ENCODE peak calls at places on chromosomes 7 and 10, in six cellular contexts. O, E, T, M, P and R are unnamed samples.

GRCh38 chr10:37675449-37675848 is 182.0 kb downstream of the ZNF248 start:
- DNase-seq in O (no peak), E (no peak), T (no peak), M (no peak), P (no peak), R (no peak)

GRCh38 chr7:30563326-30563942 is 31.2 kb upstream of the GARS1 start:
- DNase-seq in O (no peak), E (no peak), T (no peak), M (no peak), P (no peak), R (no peak)

GRCh38 chr7:141468341-141468740 is 82.9 kb upstream of the AGK start:
- DNase-seq in O (no peak), E (no peak), T (no peak), M (no peak), P (no peak), R (no peak)

GRCh38 chr7:222716-223041 is 30.3 kb downstream of the FAM20C start:
- DNase-seq in O (no peak), E (no peak), T (no peak), M (no peak), P (no peak), R (no peak)

GRCh38 chr7:6489612-6490011 is 41.9 kb upstream of the DAGLB start:
- DNase-seq in O (peak), E (no peak), T (no peak), M (no peak), P (no peak), R (no peak)

GRCh38 chr7:103821105-103821504 is 168.4 kb downstream of the RELN start:
- DNase-seq in O (no peak), E (no peak), T (no peak), M (no peak), P (no peak), R (no peak)

GRCh38 chr10:102645388-102645740 is 1.1 kb downstream of the TRIM8 start:
- DNase-seq in O (peak), E (peak), T (peak), M (no peak), P (peak), R (no peak)

GRCh38 chr10:31864834-31865518 is 63.7 kb downstream of the ARHGAP12 start:
- DNase-seq in O (peak), E (no peak), T (no peak), M (no peak), P (no peak), R (no peak)

GRCh38 chr10:19815478-19816419 is 483 bp upstream of the PLXDC2 start:
- DNase-seq in O (peak), E (peak), T (peak), M (peak), P (peak), R (peak)

GRCh38 chr7:47525066-47525623 is 56.8 kb downstream of the TNS3 start:
- DNase-seq in O (no peak), E (no peak), T (no peak), M (no peak), P (no peak), R (no peak)

GRCh38 chr10:29210469-29210868 is 78.4 kb upstream of the LYZL1 start:
- DNase-seq in O (no peak), E (no peak), T (no peak), M (no peak), P (no peak), R (no peak)

GRCh38 chr10:96541921-96542320 is 28.2 kb upstream of the TLL2 start:
- DNase-seq in O (no peak), E (no peak), T (no peak), M (no peak), P (no peak), R (no peak)

GRCh38 chr7:81173766-81174281 is 255.0 kb upstream of the SEMA3C start:
- DNase-seq in O (peak), E (no peak), T (no peak), M (no peak), P (no peak), R (no peak)

GRCh38 chr7:153276394-153276793 is 516.8 kb downstream of the ACTR3B start:
- DNase-seq in O (no peak), E (no peak), T (no peak), M (no peak), P (no peak), R (no peak)

GRCh38 chr7:95549818-95550529 is 46.3 kb downstream of the PDK4 start:
- DNase-seq in O (peak), E (peak), T (no peak), M (no peak), P (peak), R (no peak)

GRCh38 chr7:95547356-95547755 is 49.0 kb downstream of the PDK4 start:
- DNase-seq in O (no peak), E (no peak), T (no peak), M (no peak), P (no peak), R (no peak)

GRCh38 chr7:95553939-95554338 is 42.4 kb downstream of the PDK4 start:
- DNase-seq in O (no peak), E (no peak), T (no peak), M (no peak), P (no peak), R (no peak)

GRCh38 chr7:95547949-95548348 is 48.4 kb downstream of the PDK4 start:
- DNase-seq in O (no peak), E (no peak), T (no peak), M (no peak), P (no peak), R (no peak)

GRCh38 chr7:95550546-95550945 is 45.8 kb downstream of the PDK4 start:
- DNase-seq in O (no peak), E (no peak), T (no peak), M (no peak), P (no peak), R (no peak)
- TF ChIP-seq CTCF in O (no peak), E (no peak), T (no peak), M (no peak), P (no peak), R (no peak)

DNA sequence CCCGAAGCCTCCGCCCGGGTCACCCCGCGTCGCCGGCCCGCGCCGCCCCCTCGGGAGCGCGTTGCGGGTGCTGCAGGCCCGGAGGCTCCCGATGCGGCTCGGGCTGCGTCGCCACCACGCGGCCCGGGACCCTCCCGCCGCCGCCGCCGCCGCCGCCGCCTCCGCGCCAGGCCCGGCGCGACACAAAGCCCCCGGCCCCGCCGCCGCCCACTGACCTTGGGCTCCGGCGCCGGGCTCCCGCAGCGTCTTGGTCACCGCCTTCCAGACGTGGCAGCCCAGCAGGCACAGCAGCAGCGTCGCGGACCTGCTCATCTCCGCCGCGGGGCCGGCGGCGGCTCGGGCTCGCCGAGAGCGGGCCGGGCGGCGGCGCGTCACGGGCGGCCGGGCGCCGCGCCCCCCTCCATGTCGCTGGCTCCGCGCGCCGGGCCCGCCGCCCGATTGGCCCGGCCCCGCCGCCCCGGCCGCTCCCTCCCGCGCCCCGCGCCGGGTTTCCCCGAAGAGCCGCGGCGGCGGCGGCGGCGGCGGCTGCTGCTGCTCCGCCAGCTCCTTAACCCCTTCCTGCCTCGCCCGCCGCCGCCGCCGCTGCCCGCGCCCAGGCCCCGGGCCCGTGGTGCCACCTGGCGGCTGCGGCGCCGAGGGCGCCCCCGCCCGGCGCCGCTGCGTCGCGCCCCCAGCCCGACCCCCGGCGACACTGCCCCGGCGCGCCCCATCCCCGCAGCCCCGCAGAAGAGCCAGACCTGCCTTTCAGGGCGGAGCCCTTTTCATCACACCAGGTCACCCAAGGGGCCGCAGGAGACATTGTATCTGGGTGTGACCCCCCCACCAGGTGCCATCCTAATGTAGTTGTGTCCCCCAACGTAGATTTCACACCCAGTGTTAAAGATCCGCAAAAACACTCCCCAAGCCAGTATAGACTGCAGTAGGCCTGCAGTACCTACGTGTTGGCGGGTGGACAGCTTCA is at the start of gene FAM171A1:
- DNase-seq in O (peak), E (peak), T (peak), M (peak), P (peak), R (peak)
- TF ChIP-seq CTCF in O (peak), E (no peak), T (no peak), M (no peak), P (peak), R (peak)

DNA sequence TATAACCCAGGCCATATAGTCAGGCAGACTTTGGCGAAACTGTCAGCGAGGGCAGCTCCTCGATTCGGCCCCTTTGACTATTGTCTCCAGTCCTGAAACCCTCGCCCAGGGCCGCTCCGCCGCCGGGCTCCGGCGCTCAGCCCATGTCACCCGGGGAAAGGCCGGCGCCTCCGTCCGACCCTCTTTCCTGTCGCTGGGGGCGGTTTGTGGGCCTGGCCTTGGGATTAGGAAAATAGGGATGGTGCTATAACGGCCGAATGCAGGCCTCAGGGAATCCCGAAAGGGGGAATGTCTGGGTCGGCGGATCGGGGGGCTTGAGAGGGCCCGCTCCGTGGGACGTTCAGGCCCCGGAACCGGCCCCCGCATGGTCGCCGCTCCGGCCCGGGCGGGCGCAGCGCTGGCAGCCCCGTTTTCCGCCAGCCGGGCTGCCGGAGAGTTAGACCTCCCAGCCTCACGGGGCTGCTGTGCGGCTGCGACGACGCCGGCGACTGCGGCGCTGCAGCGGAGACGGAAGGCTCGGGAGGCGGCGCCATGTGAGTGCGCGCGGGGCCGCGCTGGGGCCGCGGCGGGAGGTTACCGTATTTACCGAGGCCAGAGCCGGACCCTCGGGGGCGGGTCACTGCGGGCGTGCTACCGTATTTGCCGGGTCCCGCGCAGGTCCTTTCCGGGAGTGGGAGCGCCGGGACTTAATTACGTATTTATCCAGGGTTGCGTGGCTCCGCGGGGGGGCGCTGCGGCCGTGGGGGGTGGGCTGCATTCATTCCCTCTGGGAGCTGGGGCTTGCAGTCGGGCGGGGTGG is 25.9 kb downstream of the ZNF775 start:
- DNase-seq in O (peak), E (peak), T (peak), M (peak), P (peak), R (peak)
- TF ChIP-seq CTCF in O (peak), E (no peak), T (peak), M (peak), P (no peak), R (peak)

GRCh38 chr10:127715249-127715648 is 21.7 kb upstream of the FOXI2 start:
- DNase-seq in O (no peak), E (no peak), T (no peak), M (no peak), P (no peak), R (no peak)

GRCh38 chr10:127720142-127720541 is 16.8 kb upstream of the FOXI2 start:
- DNase-seq in O (no peak), E (no peak), T (no peak), M (no peak), P (no peak), R (no peak)

GRCh38 chr10:127715782-127716378 is 21.1 kb upstream of the FOXI2 start:
- DNase-seq in O (peak), E (no peak), T (no peak), M (no peak), P (no peak), R (peak)

DNA sequence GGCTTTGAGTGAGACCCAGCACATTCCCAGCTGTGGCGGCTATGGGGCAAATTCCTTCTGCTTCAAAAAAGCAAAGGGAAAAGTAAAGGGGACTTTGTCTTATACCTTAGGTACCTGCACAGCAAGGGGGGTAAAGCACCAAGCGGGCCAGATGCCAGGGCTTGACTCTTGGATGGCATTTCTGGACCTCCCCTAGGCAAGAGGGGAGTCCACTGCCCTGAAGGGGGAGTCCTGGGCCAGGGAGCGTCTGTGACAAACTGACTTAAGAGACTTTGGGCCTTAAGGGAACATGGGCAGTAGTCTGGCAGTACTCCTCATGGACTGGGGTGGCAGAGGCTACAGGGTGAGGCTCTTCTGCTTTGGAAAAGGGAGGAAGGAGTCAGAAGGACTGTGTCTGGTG is 16.1 kb upstream of the FOXI2 start:
- DNase-seq in O (no peak), E (no peak), T (no peak), M (no peak), P (no peak), R (no peak)
- TF ChIP-seq CTCF in O (no peak), E (no peak), T (no peak), M (no peak), P (no peak), R (no peak)

GRCh38 chr10:71978476-71978875 is 14.3 kb downstream of the CHST3 start:
- DNase-seq in O (no peak), E (no peak), T (no peak), M (no peak), P (no peak), R (no peak)
- TF ChIP-seq CTCF in O (no peak), E (no peak), T (no peak), M (no peak), P (no peak), R (no peak)

DNA sequence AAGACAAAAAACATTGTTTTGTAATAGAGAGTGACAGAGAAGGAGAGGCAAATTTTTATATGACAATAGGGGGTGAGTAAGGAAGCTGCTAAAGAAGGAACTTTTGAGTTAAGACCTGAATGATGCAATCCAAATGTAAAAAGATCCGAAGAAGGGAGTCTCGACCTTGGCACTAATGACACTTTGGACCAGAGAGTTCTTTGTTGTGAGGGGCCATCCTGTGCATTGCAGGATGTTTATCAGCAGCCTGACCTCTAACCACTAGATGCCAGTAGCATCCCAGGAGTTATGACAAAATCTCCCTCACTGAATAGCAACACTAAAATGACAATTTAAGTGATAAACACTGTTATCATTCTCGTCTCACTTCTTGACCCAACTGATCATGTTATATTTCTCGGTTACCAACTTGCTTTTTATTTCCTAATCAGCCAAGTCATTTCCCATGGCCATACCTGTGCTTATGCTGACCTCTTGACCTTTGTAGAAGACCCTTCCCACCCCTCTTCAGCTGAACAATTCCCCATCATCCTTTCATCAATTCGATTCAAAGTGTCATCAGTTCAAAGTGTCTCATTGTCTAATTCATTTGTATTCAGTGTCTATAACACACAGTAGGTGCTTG is 30.0 kb downstream of the DGKI start:
- DNase-seq in O (peak), E (no peak), T (no peak), M (no peak), P (no peak), R (no peak)
- TF ChIP-seq CTCF in O (peak), E (no peak), T (no peak), M (no peak), P (no peak), R (peak)

GRCh38 chr10:44370731-44371248 is 14.1 kb downstream of the CXCL12 start:
- DNase-seq in O (no peak), E (no peak), T (no peak), M (no peak), P (no peak), R (no peak)
- TF ChIP-seq CTCF in O (no peak), E (no peak), T (no peak), M (no peak), P (no peak), R (no peak)

GRCh38 chr7:20651960-20652544 is 36.6 kb downstream of the ABCB5 start:
- DNase-seq in O (peak), E (peak), T (peak), M (no peak), P (no peak), R (no peak)

GRCh38 chr7:20653636-20654035 is 38.2 kb downstream of the ABCB5 start:
- DNase-seq in O (no peak), E (no peak), T (no peak), M (no peak), P (no peak), R (no peak)

GRCh38 chr7:20650782-20651181 is 35.3 kb downstream of the ABCB5 start:
- DNase-seq in O (no peak), E (no peak), T (no peak), M (no peak), P (no peak), R (no peak)

GRCh38 chr7:20647051-20647450 is 31.6 kb downstream of the ABCB5 start:
- DNase-seq in O (no peak), E (no peak), T (no peak), M (no peak), P (no peak), R (no peak)

DNA sequence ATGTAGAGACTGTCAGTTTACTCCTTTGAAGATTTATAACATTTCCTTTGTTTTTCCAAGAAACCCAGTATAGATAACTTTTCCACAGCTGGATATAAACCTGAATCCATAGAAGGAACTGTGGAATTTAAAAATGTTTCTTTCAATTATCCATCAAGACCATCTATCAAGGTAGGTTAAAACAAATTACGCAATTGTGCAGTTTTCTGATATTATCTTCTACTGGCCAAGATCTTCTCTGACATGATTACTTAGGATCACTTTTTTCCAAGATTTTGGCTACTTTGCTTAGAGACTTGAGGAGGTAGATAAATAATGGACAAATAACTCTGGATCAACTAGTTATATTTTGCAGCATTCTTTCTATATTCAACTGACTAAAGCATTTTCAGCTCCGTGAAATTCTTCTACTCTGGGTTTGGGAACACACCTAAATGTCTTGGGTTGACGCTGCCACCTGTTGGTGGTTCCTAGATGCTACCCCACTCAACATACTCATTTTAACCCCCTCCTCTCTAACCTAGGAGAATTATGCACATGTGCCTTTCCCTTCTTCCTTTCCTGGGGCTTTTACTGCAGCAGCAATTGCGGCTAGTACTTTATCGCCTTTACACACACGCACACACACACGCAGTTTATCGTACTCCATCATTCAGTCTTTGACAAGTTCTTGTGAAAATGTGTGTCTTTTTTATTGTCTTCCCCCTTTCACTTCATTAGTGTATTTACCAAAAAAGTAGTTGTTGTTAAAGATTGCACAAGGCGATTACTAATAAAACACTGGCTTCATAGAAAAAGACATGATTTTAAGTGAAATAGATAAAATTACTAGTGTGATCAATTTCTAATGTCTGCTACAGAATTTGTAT is 32.7 kb downstream of the ABCB5 start:
- DNase-seq in O (peak), E (peak), T (peak), M (peak), P (no peak), R (no peak)
- TF ChIP-seq CTCF in O (peak), E (no peak), T (no peak), M (peak), P (no peak), R (no peak)